ENCODE peak calls at places on chromosomes 3 and 15, in six cellular contexts. One of them, this sample, is unnamed.

GRCh38 chr15:99029358-99029871 is 21.8 kb upstream of the PGPEP1L start:
- DNase-seq in activated naive CD4-positive, alpha-beta T cell treated with anti-CD3 and anti-CD28 coated beads for 36 hours: no peak
- DNase-seq in anterior cingulate cortex: no peak
- DNase-seq in stimulated activated CD4-positive, alpha-beta T cell treated with anti-CD3 and anti-CD28 coated beads, TNF-alpha, amount 100 ng/mL, for 4 hours: no peak
- DNase-seq in GM03348: no peak
- DNase-seq in ureter: no peak
- DNase-seq in this sample: no peak

GRCh38 chr15:39323706-39324105 is 257.2 kb upstream of the THBS1 start:
- DNase-seq in activated naive CD4-positive, alpha-beta T cell treated with anti-CD3 and anti-CD28 coated beads for 36 hours: no peak
- DNase-seq in anterior cingulate cortex: no peak
- DNase-seq in stimulated activated CD4-positive, alpha-beta T cell treated with anti-CD3 and anti-CD28 coated beads, TNF-alpha, amount 100 ng/mL, for 4 hours: no peak
- DNase-seq in GM03348: no peak
- DNase-seq in ureter: no peak
- DNase-seq in this sample: no peak

GRCh38 chr3:149934524-149934923 is 36.2 kb downstream of the PFN2 start:
- DNase-seq in activated naive CD4-positive, alpha-beta T cell treated with anti-CD3 and anti-CD28 coated beads for 36 hours: no peak
- DNase-seq in anterior cingulate cortex: no peak
- DNase-seq in stimulated activated CD4-positive, alpha-beta T cell treated with anti-CD3 and anti-CD28 coated beads, TNF-alpha, amount 100 ng/mL, for 4 hours: no peak
- DNase-seq in GM03348: peak; percentile 54
- DNase-seq in ureter: no peak
- DNase-seq in this sample: no peak

GRCh38 chr3:151037746-151038145 is 47.7 kb upstream of the MED12L start:
- DNase-seq in activated naive CD4-positive, alpha-beta T cell treated with anti-CD3 and anti-CD28 coated beads for 36 hours: no peak
- DNase-seq in anterior cingulate cortex: no peak
- DNase-seq in stimulated activated CD4-positive, alpha-beta T cell treated with anti-CD3 and anti-CD28 coated beads, TNF-alpha, amount 100 ng/mL, for 4 hours: no peak
- DNase-seq in GM03348: peak; percentile 91
- DNase-seq in ureter: peak; percentile 44
- DNase-seq in this sample: no peak

GRCh38 chr15:95162967-95163531 is 931.7 kb downstream of the MCTP2 start:
- DNase-seq in activated naive CD4-positive, alpha-beta T cell treated with anti-CD3 and anti-CD28 coated beads for 36 hours: no peak
- DNase-seq in anterior cingulate cortex: no peak
- DNase-seq in stimulated activated CD4-positive, alpha-beta T cell treated with anti-CD3 and anti-CD28 coated beads, TNF-alpha, amount 100 ng/mL, for 4 hours: no peak
- DNase-seq in GM03348: peak; percentile 65
- DNase-seq in ureter: no peak
- DNase-seq in this sample: no peak

GRCh38 chr15:66917904-66918448 is 147.4 kb upstream of the SMAD3 start:
- DNase-seq in activated naive CD4-positive, alpha-beta T cell treated with anti-CD3 and anti-CD28 coated beads for 36 hours: no peak
- DNase-seq in anterior cingulate cortex: no peak
- DNase-seq in stimulated activated CD4-positive, alpha-beta T cell treated with anti-CD3 and anti-CD28 coated beads, TNF-alpha, amount 100 ng/mL, for 4 hours: no peak
- DNase-seq in GM03348: no peak
- DNase-seq in ureter: no peak
- DNase-seq in this sample: no peak

GRCh38 chr3:153513236-153513635 is 351.2 kb downstream of the RAP2B start:
- DNase-seq in activated naive CD4-positive, alpha-beta T cell treated with anti-CD3 and anti-CD28 coated beads for 36 hours: peak; percentile 12
- DNase-seq in anterior cingulate cortex: no peak
- DNase-seq in stimulated activated CD4-positive, alpha-beta T cell treated with anti-CD3 and anti-CD28 coated beads, TNF-alpha, amount 100 ng/mL, for 4 hours: no peak
- DNase-seq in GM03348: peak; percentile 9
- DNase-seq in ureter: no peak
- DNase-seq in this sample: no peak

GRCh38 chr3:194705761-194706160 is 20.1 kb downstream of the FAM43A start:
- DNase-seq in activated naive CD4-positive, alpha-beta T cell treated with anti-CD3 and anti-CD28 coated beads for 36 hours: no peak
- DNase-seq in anterior cingulate cortex: no peak
- DNase-seq in stimulated activated CD4-positive, alpha-beta T cell treated with anti-CD3 and anti-CD28 coated beads, TNF-alpha, amount 100 ng/mL, for 4 hours: no peak
- DNase-seq in GM03348: no peak
- DNase-seq in ureter: no peak
- DNase-seq in this sample: no peak

GRCh38 chr3:87733671-87734367 is 325.0 kb downstream of the CGGBP1 start:
- DNase-seq in activated naive CD4-positive, alpha-beta T cell treated with anti-CD3 and anti-CD28 coated beads for 36 hours: no peak
- DNase-seq in anterior cingulate cortex: no peak
- DNase-seq in stimulated activated CD4-positive, alpha-beta T cell treated with anti-CD3 and anti-CD28 coated beads, TNF-alpha, amount 100 ng/mL, for 4 hours: no peak
- DNase-seq in GM03348: no peak
- DNase-seq in ureter: peak; percentile 54
- DNase-seq in this sample: no peak

GRCh38 chr3:149596136-149596770 is 61.6 kb downstream of the WWTR1 start:
- DNase-seq in activated naive CD4-positive, alpha-beta T cell treated with anti-CD3 and anti-CD28 coated beads for 36 hours: no peak
- DNase-seq in anterior cingulate cortex: no peak
- DNase-seq in stimulated activated CD4-positive, alpha-beta T cell treated with anti-CD3 and anti-CD28 coated beads, TNF-alpha, amount 100 ng/mL, for 4 hours: no peak
- DNase-seq in GM03348: peak; percentile 27
- DNase-seq in ureter: no peak
- DNase-seq in this sample: no peak

GRCh38 chr3:192850501-192850981 is 67.1 kb downstream of the MB21D2 start:
- DNase-seq in activated naive CD4-positive, alpha-beta T cell treated with anti-CD3 and anti-CD28 coated beads for 36 hours: peak; percentile 73
- DNase-seq in anterior cingulate cortex: no peak
- DNase-seq in stimulated activated CD4-positive, alpha-beta T cell treated with anti-CD3 and anti-CD28 coated beads, TNF-alpha, amount 100 ng/mL, for 4 hours: no peak
- DNase-seq in GM03348: peak; percentile 37
- DNase-seq in ureter: peak; percentile 64
- DNase-seq in this sample: peak; percentile 32

GRCh38 chr3:23161896-23162570 is 41.1 kb upstream of the UBE2E2 start:
- DNase-seq in activated naive CD4-positive, alpha-beta T cell treated with anti-CD3 and anti-CD28 coated beads for 36 hours: no peak
- DNase-seq in anterior cingulate cortex: no peak
- DNase-seq in stimulated activated CD4-positive, alpha-beta T cell treated with anti-CD3 and anti-CD28 coated beads, TNF-alpha, amount 100 ng/mL, for 4 hours: no peak
- DNase-seq in GM03348: no peak
- DNase-seq in ureter: no peak
- DNase-seq in this sample: no peak

GRCh38 chr3:101816215-101817149 is 32.8 kb upstream of the NFKBIZ start:
- DNase-seq in activated naive CD4-positive, alpha-beta T cell treated with anti-CD3 and anti-CD28 coated beads for 36 hours: no peak
- DNase-seq in anterior cingulate cortex: no peak
- DNase-seq in stimulated activated CD4-positive, alpha-beta T cell treated with anti-CD3 and anti-CD28 coated beads, TNF-alpha, amount 100 ng/mL, for 4 hours: no peak
- DNase-seq in GM03348: no peak
- DNase-seq in ureter: no peak
- DNase-seq in this sample: no peak

GRCh38 chr15:46213551-46213950 is 578.7 kb downstream of the SQOR start:
- DNase-seq in activated naive CD4-positive, alpha-beta T cell treated with anti-CD3 and anti-CD28 coated beads for 36 hours: no peak
- DNase-seq in anterior cingulate cortex: no peak
- DNase-seq in stimulated activated CD4-positive, alpha-beta T cell treated with anti-CD3 and anti-CD28 coated beads, TNF-alpha, amount 100 ng/mL, for 4 hours: no peak
- DNase-seq in GM03348: no peak
- DNase-seq in ureter: no peak
- DNase-seq in this sample: no peak

GRCh38 chr15:23069496-23070166 is 30.3 kb upstream of the TUBGCP5 start:
- DNase-seq in activated naive CD4-positive, alpha-beta T cell treated with anti-CD3 and anti-CD28 coated beads for 36 hours: no peak
- DNase-seq in anterior cingulate cortex: no peak
- DNase-seq in stimulated activated CD4-positive, alpha-beta T cell treated with anti-CD3 and anti-CD28 coated beads, TNF-alpha, amount 100 ng/mL, for 4 hours: no peak
- DNase-seq in GM03348: no peak
- DNase-seq in ureter: no peak
- DNase-seq in this sample: no peak

GRCh38 chr3:78455737-78456136 is 1312.1 kb downstream of the ROBO1 start:
- DNase-seq in activated naive CD4-positive, alpha-beta T cell treated with anti-CD3 and anti-CD28 coated beads for 36 hours: no peak
- DNase-seq in anterior cingulate cortex: no peak
- DNase-seq in stimulated activated CD4-positive, alpha-beta T cell treated with anti-CD3 and anti-CD28 coated beads, TNF-alpha, amount 100 ng/mL, for 4 hours: no peak
- DNase-seq in GM03348: no peak
- DNase-seq in ureter: no peak
- DNase-seq in this sample: no peak

GRCh38 chr3:128975276-128975675 is 18.6 kb downstream of the CFAP92 start:
- DNase-seq in activated naive CD4-positive, alpha-beta T cell treated with anti-CD3 and anti-CD28 coated beads for 36 hours: no peak
- DNase-seq in anterior cingulate cortex: no peak
- DNase-seq in stimulated activated CD4-positive, alpha-beta T cell treated with anti-CD3 and anti-CD28 coated beads, TNF-alpha, amount 100 ng/mL, for 4 hours: no peak
- DNase-seq in GM03348: no peak
- DNase-seq in ureter: no peak
- DNase-seq in this sample: no peak

GRCh38 chr3:182829761-182830405 is 36.6 kb downstream of the ATP11B start:
- DNase-seq in activated naive CD4-positive, alpha-beta T cell treated with anti-CD3 and anti-CD28 coated beads for 36 hours: no peak
- DNase-seq in anterior cingulate cortex: no peak
- DNase-seq in stimulated activated CD4-positive, alpha-beta T cell treated with anti-CD3 and anti-CD28 coated beads, TNF-alpha, amount 100 ng/mL, for 4 hours: no peak
- DNase-seq in GM03348: no peak
- DNase-seq in ureter: no peak
- DNase-seq in this sample: no peak

GRCh38 chr15:41199470-41199869 is 31.1 kb downstream of the EXD1 start:
- DNase-seq in activated naive CD4-positive, alpha-beta T cell treated with anti-CD3 and anti-CD28 coated beads for 36 hours: no peak
- DNase-seq in anterior cingulate cortex: no peak
- DNase-seq in stimulated activated CD4-positive, alpha-beta T cell treated with anti-CD3 and anti-CD28 coated beads, TNF-alpha, amount 100 ng/mL, for 4 hours: no peak
- DNase-seq in GM03348: no peak
- DNase-seq in ureter: no peak
- DNase-seq in this sample: no peak

GRCh38 chr15:70833897-70834765 is 19.8 kb downstream of the LARP6 start:
- DNase-seq in activated naive CD4-positive, alpha-beta T cell treated with anti-CD3 and anti-CD28 coated beads for 36 hours: no peak
- DNase-seq in anterior cingulate cortex: no peak
- DNase-seq in stimulated activated CD4-positive, alpha-beta T cell treated with anti-CD3 and anti-CD28 coated beads, TNF-alpha, amount 100 ng/mL, for 4 hours: no peak
- DNase-seq in GM03348: peak; percentile 69
- DNase-seq in ureter: no peak
- DNase-seq in this sample: no peak

GRCh38 chr3:140753865-140754754 is 76.2 kb downstream of the TRIM42 start:
- DNase-seq in activated naive CD4-positive, alpha-beta T cell treated with anti-CD3 and anti-CD28 coated beads for 36 hours: no peak
- DNase-seq in anterior cingulate cortex: no peak
- DNase-seq in stimulated activated CD4-positive, alpha-beta T cell treated with anti-CD3 and anti-CD28 coated beads, TNF-alpha, amount 100 ng/mL, for 4 hours: no peak
- DNase-seq in GM03348: no peak
- DNase-seq in ureter: no peak
- DNase-seq in this sample: no peak

GRCh38 chr3:13688824-13689223 is 139.9 kb downstream of the FBLN2 start:
- DNase-seq in activated naive CD4-positive, alpha-beta T cell treated with anti-CD3 and anti-CD28 coated beads for 36 hours: no peak
- DNase-seq in anterior cingulate cortex: no peak
- DNase-seq in stimulated activated CD4-positive, alpha-beta T cell treated with anti-CD3 and anti-CD28 coated beads, TNF-alpha, amount 100 ng/mL, for 4 hours: no peak
- DNase-seq in GM03348: no peak
- DNase-seq in ureter: no peak
- DNase-seq in this sample: no peak

GRCh38 chr3:123791898-123792297 is 92.2 kb downstream of the MYLK start:
- DNase-seq in activated naive CD4-positive, alpha-beta T cell treated with anti-CD3 and anti-CD28 coated beads for 36 hours: no peak
- DNase-seq in anterior cingulate cortex: no peak
- DNase-seq in stimulated activated CD4-positive, alpha-beta T cell treated with anti-CD3 and anti-CD28 coated beads, TNF-alpha, amount 100 ng/mL, for 4 hours: no peak
- DNase-seq in GM03348: no peak
- DNase-seq in ureter: no peak
- DNase-seq in this sample: no peak

GRCh38 chr15:39625856-39626255 is 45.0 kb downstream of the THBS1 start:
- DNase-seq in activated naive CD4-positive, alpha-beta T cell treated with anti-CD3 and anti-CD28 coated beads for 36 hours: no peak
- DNase-seq in anterior cingulate cortex: no peak
- DNase-seq in stimulated activated CD4-positive, alpha-beta T cell treated with anti-CD3 and anti-CD28 coated beads, TNF-alpha, amount 100 ng/mL, for 4 hours: no peak
- DNase-seq in GM03348: no peak
- DNase-seq in ureter: no peak
- DNase-seq in this sample: no peak

GRCh38 chr15:57922780-57923179 is 142.7 kb downstream of the ALDH1A2 start:
- DNase-seq in activated naive CD4-positive, alpha-beta T cell treated with anti-CD3 and anti-CD28 coated beads for 36 hours: no peak
- DNase-seq in anterior cingulate cortex: no peak
- DNase-seq in stimulated activated CD4-positive, alpha-beta T cell treated with anti-CD3 and anti-CD28 coated beads, TNF-alpha, amount 100 ng/mL, for 4 hours: no peak
- DNase-seq in GM03348: no peak
- DNase-seq in ureter: no peak
- DNase-seq in this sample: no peak

GRCh38 chr15:85789496-85789875 is 5.2 kb downstream of the KLHL25 start:
- DNase-seq in activated naive CD4-positive, alpha-beta T cell treated with anti-CD3 and anti-CD28 coated beads for 36 hours: no peak
- DNase-seq in anterior cingulate cortex: no peak
- DNase-seq in stimulated activated CD4-positive, alpha-beta T cell treated with anti-CD3 and anti-CD28 coated beads, TNF-alpha, amount 100 ng/mL, for 4 hours: no peak
- DNase-seq in GM03348: no peak
- DNase-seq in ureter: no peak
- DNase-seq in this sample: no peak

GRCh38 chr15:95018888-95019545 is 787.7 kb downstream of the MCTP2 start:
- DNase-seq in activated naive CD4-positive, alpha-beta T cell treated with anti-CD3 and anti-CD28 coated beads for 36 hours: peak; percentile 5
- DNase-seq in anterior cingulate cortex: no peak
- DNase-seq in stimulated activated CD4-positive, alpha-beta T cell treated with anti-CD3 and anti-CD28 coated beads, TNF-alpha, amount 100 ng/mL, for 4 hours: no peak
- DNase-seq in GM03348: peak; percentile 55
- DNase-seq in ureter: no peak
- DNase-seq in this sample: no peak

GRCh38 chr3:134315286-134316106 is 58.8 kb downstream of the AMOTL2 start:
- DNase-seq in activated naive CD4-positive, alpha-beta T cell treated with anti-CD3 and anti-CD28 coated beads for 36 hours: no peak
- DNase-seq in anterior cingulate cortex: no peak
- DNase-seq in stimulated activated CD4-positive, alpha-beta T cell treated with anti-CD3 and anti-CD28 coated beads, TNF-alpha, amount 100 ng/mL, for 4 hours: no peak
- DNase-seq in GM03348: peak; percentile 75
- DNase-seq in ureter: peak; percentile 60
- DNase-seq in this sample: no peak

GRCh38 chr3:197547618-197548017 is 8.2 kb downstream of the BDH1 start:
- DNase-seq in activated naive CD4-positive, alpha-beta T cell treated with anti-CD3 and anti-CD28 coated beads for 36 hours: no peak
- DNase-seq in anterior cingulate cortex: no peak
- DNase-seq in stimulated activated CD4-positive, alpha-beta T cell treated with anti-CD3 and anti-CD28 coated beads, TNF-alpha, amount 100 ng/mL, for 4 hours: no peak
- DNase-seq in GM03348: no peak
- DNase-seq in ureter: no peak
- DNase-seq in this sample: no peak

GRCh38 chr3:11651900-11652299 is 8.2 kb upstream of the VGLL4 start:
- DNase-seq in activated naive CD4-positive, alpha-beta T cell treated with anti-CD3 and anti-CD28 coated beads for 36 hours: no peak
- DNase-seq in anterior cingulate cortex: no peak
- DNase-seq in stimulated activated CD4-positive, alpha-beta T cell treated with anti-CD3 and anti-CD28 coated beads, TNF-alpha, amount 100 ng/mL, for 4 hours: no peak
- DNase-seq in GM03348: peak; percentile 44
- DNase-seq in ureter: no peak
- DNase-seq in this sample: no peak

This sample was measured in caudate nucleus.